ENCODE peak calls at places on chromosomes 13 and 19, in six cellular contexts. J, F, O, R, B and Z are unnamed samples. For H3K27me3, the result is how much of the 10 kb centered on the place peaks cover.

GRCh38 chr19:5895409-5895808 is 8.2 kb downstream of the NDUFA11 start:
- DNase-seq in J (no peak), F (no peak), O (no peak), R (no peak), B (no peak), Z (no peak)

GRCh38 chr13:96294930-96295657 is 205.2 kb downstream of the HS6ST3 start:
- DNase-seq in J (no peak), F (no peak), O (no peak), R (no peak), B (no peak), Z (no peak)

GRCh38 chr19:1063030-1063908 is 3.7 kb upstream of the ARHGAP45 start:
- DNase-seq in J (no peak), F (no peak), O (no peak), R (no peak), B (no peak), Z (no peak)

GRCh38 chr13:85266771-85267170 is 532.4 kb downstream of the SLITRK6 start:
- DNase-seq in J (no peak), F (no peak), O (no peak), R (no peak), B (no peak), Z (no peak)

GRCh38 chr13:26517931-26518330 is 39.6 kb upstream of the WASF3 start:
- DNase-seq in J (no peak), F (no peak), O (no peak), R (no peak), B (no peak), Z (no peak)

GRCh38 chr13:40563350-40564125 is 102.9 kb downstream of the FOXO1 start:
- DNase-seq in J (no peak), F (peak), O (no peak), R (no peak), B (no peak), Z (no peak)

GRCh38 chr19:10353793-10354391 is 14.5 kb upstream of the ICAM3 start:
- DNase-seq in J (peak), F (no peak), O (peak), R (no peak), B (no peak), Z (peak)

GRCh38 chr13:23467048-23467931 is 33.8 kb upstream of the SACS start:
- DNase-seq in J (no peak), F (no peak), O (no peak), R (no peak), B (no peak), Z (no peak)

GRCh38 chr19:48627211-48627864 is 8.0 kb downstream of the SPHK2 start:
- DNase-seq in J (peak), F (peak), O (no peak), R (no peak), B (no peak), Z (peak)

GRCh38 chr19:5192568-5192967 is 148.0 kb downstream of the PTPRS start:
- DNase-seq in J (no peak), F (no peak), O (no peak), R (no peak), B (no peak), Z (no peak)

GRCh38 chr13:23212621-23213020 is 31.8 kb downstream of the SGCG start:
- DNase-seq in J (no peak), F (no peak), O (no peak), R (no peak), B (no peak), Z (no peak)

GRCh38 chr13:80338781-80339577 is 1.9 kb downstream of the SPRY2 start:
- DNase-seq in J (peak), F (peak), O (peak), R (peak), B (peak), Z (peak)

GRCh38 chr19:49889687-49890348 is 6.9 kb downstream of the IL4I1 start:
- DNase-seq in J (peak), F (no peak), O (peak), R (peak), B (peak), Z (peak)
- H3K27ac ChIP-seq in J (no peak), F (no peak), O (no peak), R (no peak), B (no peak), Z (peak)

GRCh38 chr13:99976502-99977115 is 5.0 kb upstream of the ZIC2 start:
- DNase-seq in J (no peak), F (no peak), O (no peak), R (no peak), B (no peak), Z (no peak)
- TF ChIP-seq EP300 in J (no peak), F (no peak), O (no peak), R (no peak), B (no peak), Z (no peak)

DNA sequence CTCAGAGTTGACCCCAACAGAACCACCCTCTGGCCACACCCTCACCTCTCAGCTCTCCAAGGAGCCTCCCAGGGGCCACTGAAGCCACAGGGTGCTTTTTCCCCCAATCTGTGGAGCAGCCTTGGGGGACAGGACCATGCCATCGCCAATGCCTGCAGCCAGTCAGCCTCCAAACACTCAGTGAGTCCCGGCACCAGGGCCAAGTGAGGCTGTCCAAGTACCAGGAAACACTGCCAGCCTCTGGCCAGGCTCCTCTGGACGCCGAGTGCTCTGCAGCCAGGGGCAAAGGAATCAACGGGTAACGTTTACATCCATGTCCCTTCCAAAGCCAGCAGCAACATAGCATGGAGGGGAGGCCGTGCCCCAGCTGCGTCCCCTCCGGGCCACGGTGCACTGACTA is 9.5 kb upstream of the COMP start:
- DNase-seq in J (no peak), F (no peak), O (no peak), R (no peak), B (no peak), Z (no peak)
- H3K27me3 ChIP-seq in J (under half), F (under half), O (under half), R (under half), B (half or more), Z (under half)

DNA sequence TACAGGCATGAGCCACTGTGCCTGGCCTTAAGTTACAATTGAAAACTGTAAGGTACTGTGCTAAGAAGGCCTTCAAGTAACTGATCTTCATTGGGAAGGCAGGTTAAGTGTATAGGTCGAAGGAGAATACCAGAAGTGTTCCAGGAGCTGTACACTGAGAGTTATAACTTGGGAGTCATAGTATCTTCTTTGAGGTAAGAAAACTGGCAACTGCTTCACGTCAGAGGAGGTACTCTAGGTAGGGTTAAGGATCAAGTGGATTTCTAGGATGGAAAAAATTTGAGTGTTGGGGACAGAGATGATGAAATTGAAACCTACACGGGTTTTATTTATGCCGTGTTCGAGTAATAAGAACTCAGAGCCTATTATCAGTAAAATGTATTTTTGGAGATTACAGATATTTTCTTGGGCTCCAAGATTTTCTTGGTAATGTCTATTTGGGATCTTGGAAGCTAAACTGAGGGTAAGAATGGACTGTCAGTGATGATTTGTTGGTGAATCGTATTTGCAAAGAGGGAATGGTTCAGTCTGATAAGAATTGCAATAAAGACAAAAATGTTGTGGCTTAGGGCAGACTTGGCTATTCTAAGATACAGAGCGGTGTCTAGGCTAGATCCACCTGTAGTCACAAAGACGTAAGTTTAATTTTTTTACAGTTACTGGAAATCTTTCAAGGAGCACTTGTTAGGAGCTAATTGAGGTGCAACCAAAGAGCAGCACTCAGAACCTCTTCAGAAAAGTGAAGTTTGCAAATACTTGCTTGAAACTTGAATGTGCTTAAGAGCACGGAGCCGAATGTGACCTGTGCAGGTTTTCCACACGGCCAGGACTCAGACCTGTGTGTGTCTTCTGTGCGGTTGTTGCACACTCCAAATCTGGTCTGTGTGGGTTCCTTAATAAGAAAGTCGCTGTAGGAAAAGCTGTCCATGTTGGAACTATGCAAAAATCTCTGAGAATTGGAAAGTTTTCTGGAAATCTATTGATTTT is 102.5 kb downstream of the URI1 start:
- DNase-seq in J (no peak), F (no peak), O (no peak), R (no peak), B (no peak), Z (no peak)
- H3K27ac ChIP-seq in J (no peak), F (no peak), O (no peak), R (no peak), B (no peak), Z (no peak)

GRCh38 chr13:57552441-57552840 is 79.1 kb upstream of the PCDH17 start:
- DNase-seq in J (no peak), F (no peak), O (no peak), R (no peak), B (no peak), Z (no peak)

GRCh38 chr13:57553932-57554331 is 77.6 kb upstream of the PCDH17 start:
- DNase-seq in J (no peak), F (no peak), O (no peak), R (no peak), B (no peak), Z (no peak)

GRCh38 chr13:57557979-57558529 is 73.5 kb upstream of the PCDH17 start:
- DNase-seq in J (no peak), F (peak), O (no peak), R (no peak), B (no peak), Z (no peak)
- TF ChIP-seq EP300 in J (no peak), F (no peak), O (no peak), R (no peak), B (no peak), Z (no peak)

GRCh38 chr19:18785179-18786124 is 5.7 kb downstream of the COMP start:
- DNase-seq in J (peak), F (peak), O (peak), R (peak), B (peak), Z (peak)
- H3K27me3 ChIP-seq in J (under half), F (under half), O (under half), R (under half), B (half or more), Z (half or more)

GRCh38 chr19:38298841-38299680 is 5.0 kb upstream of the C19orf33 start:
- DNase-seq in J (no peak), F (no peak), O (no peak), R (no peak), B (no peak), Z (no peak)
- H3K27ac ChIP-seq in J (peak), F (no peak), O (no peak), R (no peak), B (peak), Z (peak)

GRCh38 chr19:8242212-8242821 is 33.1 kb downstream of the CERS4 start:
- DNase-seq in J (no peak), F (no peak), O (no peak), R (no peak), B (no peak), Z (no peak)

GRCh38 chr19:8239528-8240273 is 30.5 kb downstream of the CERS4 start:
- DNase-seq in J (no peak), F (no peak), O (no peak), R (no peak), B (no peak), Z (no peak)

GRCh38 chr19:8238251-8238650 is 29.1 kb downstream of the CERS4 start:
- DNase-seq in J (no peak), F (no peak), O (no peak), R (no peak), B (no peak), Z (no peak)

GRCh38 chr19:8241646-8242045 is 32.5 kb downstream of the CERS4 start:
- DNase-seq in J (no peak), F (no peak), O (no peak), R (no peak), B (no peak), Z (no peak)

DNA sequence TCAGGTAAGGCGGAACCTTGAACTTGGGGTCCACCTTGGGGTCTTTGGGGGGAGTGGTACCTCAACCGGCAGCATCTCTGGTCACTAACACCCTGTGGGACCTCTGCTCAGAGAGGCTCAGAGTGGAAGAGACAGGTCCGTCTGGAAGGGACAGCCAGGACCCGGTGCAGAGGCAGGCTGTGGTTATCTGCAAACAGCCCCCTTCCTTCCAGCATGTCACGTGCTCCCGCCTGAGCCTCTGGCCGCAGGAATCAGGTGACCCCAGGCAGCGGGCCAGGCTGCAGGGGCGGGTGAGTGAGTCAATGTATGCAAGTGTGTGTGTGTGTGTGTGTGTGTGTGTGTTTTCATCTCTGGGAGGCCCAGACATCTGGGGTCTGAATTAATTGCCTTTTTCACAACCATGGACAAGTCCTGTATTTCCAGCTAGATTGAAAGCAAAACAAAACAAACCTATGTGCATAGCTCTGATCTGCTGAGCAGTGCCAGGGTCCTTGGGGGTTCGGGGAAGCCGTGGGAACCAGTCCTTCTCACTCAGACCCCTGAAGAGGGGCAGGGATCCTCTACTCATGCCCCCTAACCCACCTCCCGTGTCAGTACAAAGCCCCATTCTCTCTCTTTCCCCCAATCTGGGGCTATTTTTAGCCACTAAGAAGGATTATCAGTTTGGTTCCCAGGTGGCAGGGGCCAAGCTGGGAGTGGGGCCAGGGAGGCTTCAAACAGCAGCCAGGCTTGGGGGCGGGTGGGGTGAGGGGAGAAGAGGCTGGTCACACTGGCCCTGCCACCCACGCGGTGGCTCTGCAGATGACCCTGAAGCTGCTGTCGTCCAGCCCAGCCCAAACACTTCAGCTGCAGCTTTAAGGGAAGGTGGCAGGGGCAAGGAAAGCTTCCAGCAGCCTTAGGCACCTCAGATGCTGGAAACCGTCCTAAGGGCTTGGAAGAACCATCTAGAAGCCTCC is 31.4 kb downstream of the CERS4 start:
- DNase-seq in J (peak), F (peak), O (peak), R (peak), B (peak), Z (peak)
- TF ChIP-seq EP300 in J (no peak), F (peak), O (no peak), R (no peak), B (no peak), Z (no peak)